ENCODE peak calls at places on chromosomes 11 and 22, in four cellular contexts. S is left ventricle myocardium inferior, T is kidney, J is A549. K is an unnamed sample. For H3K4me1, the result is how much of the 10 kb centered on the place peaks cover.

GRCh38 chr22:30921108-30921507 is 47.5 kb downstream of the MORC2 start:
- DNase-seq in T (no peak), S (no peak), J (no peak), K (peak)

GRCh38 chr11:11280826-11281225 is 72.2 kb downstream of the CSNK2A3 start:
- DNase-seq in T (no peak), J (no peak), S (no peak), K (no peak)

GRCh38 chr11:61281581-61282250 is 13.4 kb downstream of the VWCE start:
- DNase-seq in J (peak), T (no peak), S (peak), K (peak)

GRCh38 chr22:40665312-40665711 is 14.0 kb upstream of the MCHR1 start:
- DNase-seq in T (no peak), J (no peak), S (peak), K (no peak)

GRCh38 chr11:70073881-70074371 is 4.2 kb upstream of the ANO1 start:
- DNase-seq in J (no peak), T (no peak), S (no peak), K (no peak)

GRCh38 chr11:57874981-57875380 is 113.4 kb downstream of the CTNND1 start:
- DNase-seq in J (no peak), T (no peak), S (no peak), K (no peak)

GRCh38 chr11:133842053-133842452 is 3.3 kb downstream of the SPATA19 start:
- DNase-seq in S (no peak), J (no peak), T (no peak), K (no peak)

GRCh38 chr11:65357856-65358356 is 3.4 kb downstream of the TIGD3 start:
- DNase-seq in S (peak), T (peak), J (no peak), K (no peak)

GRCh38 chr11:76135491-76135890 is 70.8 kb downstream of the WNT11 start:
- DNase-seq in J (no peak), T (no peak), S (no peak), K (no peak)

GRCh38 chr22:20805972-20806471 is 32.1 kb downstream of the SERPIND1 start:
- DNase-seq in T (no peak), J (no peak), S (no peak), K (peak)

GRCh38 chr11:117076941-117077659 is 21.1 kb downstream of the SIK3 start:
- DNase-seq in T (no peak), J (no peak), S (no peak), K (no peak)

GRCh38 chr22:46878549-46878948 is 116.1 kb downstream of the TBC1D22A start:
- DNase-seq in T (no peak), S (no peak), J (peak), K (no peak)

GRCh38 chr22:36409911-36410756 is 22.4 kb upstream of the MYH9 start:
- DNase-seq in J (no peak), S (peak), T (peak), K (peak)

GRCh38 chr11:13207665-13208594 is 69.7 kb upstream of the BMAL1 start:
- DNase-seq in J (peak), S (no peak), T (peak), K (no peak)

GRCh38 chr11:61927501-61927900 is 10.1 kb upstream of the RAB3IL1 start:
- DNase-seq in J (no peak), S (no peak), T (no peak), K (no peak)

GRCh38 chr11:4181780-4182721 is 87.5 kb downstream of the RRM1 start:
- DNase-seq in T (peak), S (peak), J (peak), K (peak)

GRCh38 chr11:47565340-47566165 is at the start of gene PTPMT1:
- DNase-seq in J (peak), S (peak), T (peak), K (peak)

GRCh38 chr11:62707277-62707771 is at the start of the genes BSCL2 and GNG3:
- DNase-seq in J (peak), T (no peak), S (no peak), K (no peak)

GRCh38 chr11:118619444-118620205 is 12.2 kb downstream of the PHLDB1 start:
- DNase-seq in T (peak), J (peak), S (no peak), K (peak)

GRCh38 chr11:75673977-75674582 is 5.2 kb upstream of the MAP6 start:
- DNase-seq in S (no peak), J (peak), T (no peak), K (peak)

GRCh38 chr22:32323513-32324164 is 34.0 kb upstream of the RFPL3 start:
- DNase-seq in T (peak), J (no peak), S (no peak), K (no peak)

GRCh38 chr22:28992565-28993326 is 68.9 kb downstream of the C22orf31 start:
- DNase-seq in T (no peak), J (no peak), S (no peak), K (no peak)
- H3K27ac ChIP-seq in T (no peak), J (no peak), S (no peak), K (no peak)

DNA sequence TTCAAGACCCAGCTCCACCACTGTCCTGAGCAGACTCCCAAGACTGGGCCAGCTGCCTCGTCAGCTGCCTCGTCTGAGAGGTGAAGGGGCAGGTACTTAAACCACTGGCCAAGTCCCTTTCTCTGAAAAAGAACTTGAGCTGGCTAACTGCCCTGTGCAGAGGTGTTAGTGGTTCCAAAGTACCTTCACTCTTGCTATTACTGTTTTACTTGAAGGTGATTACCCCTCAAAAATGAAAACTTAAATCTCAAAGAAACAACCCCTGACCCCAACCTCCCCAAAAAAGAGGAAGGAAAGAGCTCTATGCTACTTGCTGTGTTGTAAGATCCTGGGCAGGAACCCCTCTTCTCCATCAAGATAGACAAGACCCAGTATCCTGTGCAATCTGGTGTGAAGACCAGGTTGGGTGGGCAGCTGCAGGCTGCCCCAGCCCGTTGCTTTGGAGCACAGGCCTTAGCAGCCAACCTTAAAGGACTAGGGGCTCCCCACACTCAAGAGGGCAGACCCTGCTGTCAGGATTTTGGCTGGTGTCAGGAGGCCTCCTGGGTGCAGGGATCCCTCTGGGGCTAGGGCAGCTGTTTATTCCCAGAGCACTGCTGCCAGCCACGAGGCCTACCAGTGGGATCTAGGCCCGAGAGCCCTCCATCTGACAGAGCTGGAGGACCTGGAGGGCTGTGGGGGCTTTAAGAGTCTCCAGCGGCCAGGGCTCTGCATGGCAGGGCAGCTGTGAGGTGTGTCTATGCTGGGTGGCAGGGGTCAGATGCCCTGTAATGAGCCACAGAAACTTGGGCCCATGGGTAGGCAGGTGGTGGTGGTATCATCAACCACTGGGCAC is 13.0 kb downstream of the GUCD1 start:
- DNase-seq in T (no peak), J (no peak), S (no peak), K (no peak)
- H3K4me1 ChIP-seq in T (under half), J (under half), S (half or more), K (under half)

GRCh38 chr11:34029176-34029575 is 22.4 kb upstream of the CAPRIN1 start:
- DNase-seq in J (no peak), T (no peak), S (no peak), K (peak)
- H3K27ac ChIP-seq in J (no peak), T (no peak), S (peak), K (no peak)

DNA sequence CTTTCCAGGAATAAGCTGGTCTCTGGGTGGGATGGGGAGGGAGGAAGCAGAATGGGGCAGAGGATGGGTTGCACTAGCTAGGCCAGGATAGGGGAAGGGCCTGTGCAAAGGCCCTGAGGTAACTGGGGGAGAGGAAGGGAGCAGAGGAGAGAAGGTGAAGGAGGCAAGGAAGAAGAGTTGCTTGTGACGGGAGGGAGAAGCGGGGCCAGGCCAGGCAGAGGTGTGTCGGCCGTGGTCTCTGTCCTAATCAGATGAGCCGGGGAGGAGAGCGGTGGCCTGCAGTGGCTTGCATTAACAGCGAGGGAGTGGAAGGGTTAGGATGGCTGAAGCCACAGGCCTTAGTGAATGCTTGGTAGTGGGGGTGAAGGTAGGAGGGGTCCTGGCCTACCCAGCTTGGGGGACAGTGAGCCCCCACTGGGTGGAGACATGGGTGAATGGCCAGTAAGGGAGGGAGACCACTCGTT is 6.0 kb upstream of the DERL3 start:
- DNase-seq in J (no peak), T (peak), S (no peak), K (no peak)
- H3K4me1 ChIP-seq in J (under half), T (under half), S (half or more), K (under half)

GRCh38 chr11:92226331-92227232 is 2.0 kb downstream of the FAT3 start:
- DNase-seq in J (no peak), T (peak), S (no peak), K (no peak)
- H3K27ac ChIP-seq in J (no peak), T (no peak), S (no peak), K (no peak)

GRCh38 chr11:93524868-93525267 is 18.3 kb downstream of the SMCO4 start:
- DNase-seq in J (no peak), T (no peak), S (no peak), K (no peak)

GRCh38 chr11:93526691-93527583 is 16.3 kb downstream of the SMCO4 start:
- DNase-seq in J (no peak), T (no peak), S (no peak), K (no peak)

GRCh38 chr11:93524173-93524536 is 19.0 kb downstream of the SMCO4 start:
- DNase-seq in S (no peak), T (no peak), J (no peak), K (no peak)

GRCh38 chr11:93525601-93526000 is 17.6 kb downstream of the SMCO4 start:
- DNase-seq in S (no peak), T (no peak), J (no peak), K (no peak)

DNA sequence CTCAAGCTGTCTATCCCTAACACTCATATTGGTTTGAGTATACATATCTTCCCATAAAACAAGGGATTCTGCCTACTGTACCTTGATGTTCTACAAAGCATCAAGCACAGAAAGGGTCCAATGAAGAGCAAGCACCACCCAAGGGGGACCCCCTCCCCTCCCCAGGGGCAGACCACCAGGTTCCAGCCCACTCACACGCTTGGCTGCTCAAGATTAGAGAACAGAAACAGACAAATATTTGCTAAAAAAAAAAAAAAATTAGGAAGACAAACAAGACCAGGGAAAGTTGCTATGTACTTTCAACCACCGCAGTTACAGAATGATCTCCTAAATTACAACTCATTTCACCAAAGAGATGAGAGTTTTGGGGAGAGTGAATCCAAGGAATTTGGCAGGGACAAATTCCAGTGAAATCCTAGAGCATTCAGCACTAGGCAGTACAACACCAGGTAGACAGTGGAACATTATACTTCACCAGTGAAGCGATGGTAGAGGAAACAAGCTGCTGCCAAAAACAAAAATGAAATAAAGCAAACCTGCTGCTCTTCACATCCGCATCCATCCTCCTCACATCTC is 17.0 kb downstream of the SMCO4 start:
- DNase-seq in S (no peak), T (no peak), J (no peak), K (no peak)
- H3K4me1 ChIP-seq in S (half or more), T (under half), J (under half), K (under half)

GRCh38 chr11:8714622-8715225 is 32.1 kb downstream of the RPL27A start:
- DNase-seq in S (no peak), J (no peak), T (no peak), K (no peak)

GRCh38 chr11:8715501-8715900 is 32.9 kb downstream of the RPL27A start:
- DNase-seq in J (no peak), S (no peak), T (no peak), K (no peak)

GRCh38 chr11:8719260-8720190 is 36.9 kb downstream of the RPL27A start:
- DNase-seq in J (peak), S (peak), T (peak), K (peak)

GRCh38 chr11:8717876-8718753 is 35.5 kb downstream of the RPL27A start:
- DNase-seq in S (peak), J (peak), T (peak), K (peak)

DNA sequence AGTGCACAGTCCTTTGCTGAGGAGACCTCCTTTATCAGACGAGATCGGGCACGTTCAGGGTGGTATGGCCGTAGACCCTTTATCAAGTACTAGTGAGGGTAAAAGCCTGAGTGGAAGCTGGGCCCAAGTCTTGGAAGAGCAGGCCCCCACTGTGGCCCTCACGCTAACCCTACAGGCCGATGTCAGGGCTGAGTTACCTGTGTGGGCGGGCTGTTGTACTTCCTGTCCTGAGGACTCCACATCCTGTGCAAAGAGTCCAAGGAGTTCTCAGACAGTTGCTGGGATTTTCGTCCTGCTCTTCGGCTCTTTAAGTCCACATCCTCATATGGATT is 34.9 kb downstream of the RPL27A start:
- DNase-seq in J (no peak), S (no peak), T (no peak), K (peak)
- H3K27ac ChIP-seq in J (peak), S (peak), T (peak), K (no peak)

GRCh38 chr11:87317441-87317840 is 279.7 kb downstream of the TMEM135 start:
- DNase-seq in J (no peak), T (no peak), S (no peak), K (no peak)
- H3K4me1 ChIP-seq in J (under half), T (under half), S (under half), K (under half)